ENCODE peak calls at places on chromosome 1, in nine cellular contexts. One of them, this sample, is unnamed.
A peak's percentile ranks its signal among the peaks of the same experiment; 100 is the strongest.

GRCh38 chr1:156813750-156814570 is 2.7 kb downstream of the SH2D2A start:
- DNase-seq in left ventricle myocardium inferior: peak; percentile 67
- DNase-seq in SK-N-DZ: no peak
- DNase-seq in HS-5: no peak
- DNase-seq in activated T-cell treated with anti-CD3 and anti-CD28 coated beads for 1 hour: peak; percentile 64
- DNase-seq in nephron progenitor cell: peak; percentile 65
- DNase-seq in endothelial cell of umbilical vein: peak; percentile 51
- DNase-seq in breast epithelium: peak; percentile 61
- DNase-seq in PC-3: peak; percentile 64
- DNase-seq in this sample: peak; percentile 59

GRCh38 chr1:21909787-21910503 is 27.2 kb downstream of the HSPG2 start:
- DNase-seq in nephron progenitor cell: no peak
- DNase-seq in endothelial cell of umbilical vein: peak; percentile 96
- DNase-seq in PC-3: no peak
- DNase-seq in breast epithelium: no peak
- DNase-seq in activated T-cell treated with anti-CD3 and anti-CD28 coated beads for 1 hour: no peak
- DNase-seq in HS-5: no peak
- DNase-seq in SK-N-DZ: no peak
- DNase-seq in left ventricle myocardium inferior: peak; percentile 78
- DNase-seq in this sample: no peak

GRCh38 chr1:219834247-219834917 is 94.0 kb downstream of the SLC30A10 start:
- DNase-seq in activated T-cell treated with anti-CD3 and anti-CD28 coated beads for 1 hour: no peak
- DNase-seq in PC-3: no peak
- DNase-seq in breast epithelium: no peak
- DNase-seq in endothelial cell of umbilical vein: no peak
- DNase-seq in left ventricle myocardium inferior: no peak
- DNase-seq in SK-N-DZ: no peak
- DNase-seq in nephron progenitor cell: no peak
- DNase-seq in HS-5: no peak
- DNase-seq in this sample: no peak

GRCh38 chr1:150386546-150387080 is 22.7 kb downstream of the RPRD2 start:
- DNase-seq in nephron progenitor cell: no peak
- DNase-seq in endothelial cell of umbilical vein: no peak
- DNase-seq in left ventricle myocardium inferior: no peak
- DNase-seq in HS-5: no peak
- DNase-seq in SK-N-DZ: no peak
- DNase-seq in activated T-cell treated with anti-CD3 and anti-CD28 coated beads for 1 hour: no peak
- DNase-seq in breast epithelium: no peak
- DNase-seq in PC-3: no peak
- DNase-seq in this sample: no peak

GRCh38 chr1:204971700-204972336 is 71.2 kb upstream of the CNTN2 start:
- DNase-seq in breast epithelium: no peak
- DNase-seq in nephron progenitor cell: no peak
- DNase-seq in left ventricle myocardium inferior: no peak
- DNase-seq in PC-3: peak; percentile 81
- DNase-seq in HS-5: peak; percentile 30
- DNase-seq in SK-N-DZ: no peak
- DNase-seq in endothelial cell of umbilical vein: peak; percentile 73
- DNase-seq in activated T-cell treated with anti-CD3 and anti-CD28 coated beads for 1 hour: no peak
- DNase-seq in this sample: no peak

GRCh38 chr1:63012339-63012738 is 228.4 kb downstream of the ATG4C start:
- DNase-seq in left ventricle myocardium inferior: no peak
- DNase-seq in activated T-cell treated with anti-CD3 and anti-CD28 coated beads for 1 hour: no peak
- DNase-seq in PC-3: no peak
- DNase-seq in nephron progenitor cell: no peak
- DNase-seq in endothelial cell of umbilical vein: no peak
- DNase-seq in HS-5: no peak
- DNase-seq in SK-N-DZ: no peak
- DNase-seq in breast epithelium: no peak
- DNase-seq in this sample: no peak

GRCh38 chr1:221816899-221817298 is 75.0 kb upstream of the DUSP10 start:
- DNase-seq in endothelial cell of umbilical vein: no peak
- DNase-seq in left ventricle myocardium inferior: no peak
- DNase-seq in PC-3: peak; percentile 91
- DNase-seq in HS-5: peak; percentile 93
- DNase-seq in SK-N-DZ: no peak
- DNase-seq in breast epithelium: no peak
- DNase-seq in nephron progenitor cell: no peak
- DNase-seq in activated T-cell treated with anti-CD3 and anti-CD28 coated beads for 1 hour: no peak
- DNase-seq in this sample: no peak

GRCh38 chr1:179447489-179447888 is 81.7 kb downstream of the AXDND1 start:
- DNase-seq in left ventricle myocardium inferior: no peak
- DNase-seq in nephron progenitor cell: no peak
- DNase-seq in activated T-cell treated with anti-CD3 and anti-CD28 coated beads for 1 hour: no peak
- DNase-seq in HS-5: no peak
- DNase-seq in endothelial cell of umbilical vein: peak; percentile 4
- DNase-seq in SK-N-DZ: peak; percentile 9
- DNase-seq in PC-3: peak; percentile 49
- DNase-seq in breast epithelium: no peak
- DNase-seq in this sample: no peak

GRCh38 chr1:243917177-243917862 is 67.3 kb upstream of the AKT3 start:
- DNase-seq in breast epithelium: no peak
- DNase-seq in endothelial cell of umbilical vein: peak; percentile 79
- DNase-seq in nephron progenitor cell: peak; percentile 64
- DNase-seq in HS-5: peak; percentile 78
- DNase-seq in left ventricle myocardium inferior: peak; percentile 21
- DNase-seq in SK-N-DZ: peak; percentile 24
- DNase-seq in activated T-cell treated with anti-CD3 and anti-CD28 coated beads for 1 hour: no peak
- DNase-seq in PC-3: peak; percentile 93
- DNase-seq in this sample: no peak

GRCh38 chr1:39943471-39944290 is 11.3 kb upstream of the MFSD2A start:
- DNase-seq in activated T-cell treated with anti-CD3 and anti-CD28 coated beads for 1 hour: no peak
- DNase-seq in left ventricle myocardium inferior: no peak
- DNase-seq in SK-N-DZ: no peak
- DNase-seq in endothelial cell of umbilical vein: no peak
- DNase-seq in PC-3: peak; percentile 79
- DNase-seq in nephron progenitor cell: no peak
- DNase-seq in HS-5: no peak
- DNase-seq in breast epithelium: no peak
- DNase-seq in this sample: no peak

GRCh38 chr1:43653339-43653738 is 3.4 kb downstream of the KDM4A start:
- DNase-seq in SK-N-DZ: no peak
- DNase-seq in PC-3: peak; percentile 47
- DNase-seq in HS-5: no peak
- DNase-seq in breast epithelium: no peak
- DNase-seq in nephron progenitor cell: no peak
- DNase-seq in endothelial cell of umbilical vein: peak; percentile 18
- DNase-seq in activated T-cell treated with anti-CD3 and anti-CD28 coated beads for 1 hour: no peak
- DNase-seq in left ventricle myocardium inferior: no peak
- DNase-seq in this sample: no peak

GRCh38 chr1:222618001-222618879 is at the start of gene MIA3:
- DNase-seq in breast epithelium: peak; percentile 74
- DNase-seq in PC-3: peak; percentile 70
- DNase-seq in left ventricle myocardium inferior: peak; percentile 15
- DNase-seq in HS-5: no peak
- DNase-seq in nephron progenitor cell: peak; percentile 81
- DNase-seq in SK-N-DZ: peak; percentile 10
- DNase-seq in activated T-cell treated with anti-CD3 and anti-CD28 coated beads for 1 hour: peak; percentile 74
- DNase-seq in endothelial cell of umbilical vein: peak; percentile 22
- DNase-seq in this sample: peak; percentile 26

GRCh38 chr1:150065184-150065871 is 2.2 kb upstream of the VPS45 start:
- DNase-seq in PC-3: peak; percentile 52
- DNase-seq in activated T-cell treated with anti-CD3 and anti-CD28 coated beads for 1 hour: no peak
- DNase-seq in SK-N-DZ: no peak
- DNase-seq in nephron progenitor cell: no peak
- DNase-seq in breast epithelium: no peak
- DNase-seq in HS-5: no peak
- DNase-seq in endothelial cell of umbilical vein: no peak
- DNase-seq in left ventricle myocardium inferior: no peak
- DNase-seq in this sample: no peak

GRCh38 chr1:87044840-87045239 is 130.4 kb downstream of the HS2ST1 start:
- DNase-seq in HS-5: no peak
- DNase-seq in endothelial cell of umbilical vein: no peak
- DNase-seq in nephron progenitor cell: no peak
- DNase-seq in activated T-cell treated with anti-CD3 and anti-CD28 coated beads for 1 hour: no peak
- DNase-seq in left ventricle myocardium inferior: no peak
- DNase-seq in PC-3: no peak
- DNase-seq in SK-N-DZ: no peak
- DNase-seq in breast epithelium: no peak
- DNase-seq in this sample: no peak

GRCh38 chr1:228842094-228842775 is 107.0 kb downstream of the RHOU start:
- DNase-seq in endothelial cell of umbilical vein: peak; percentile 69
- DNase-seq in SK-N-DZ: no peak
- DNase-seq in breast epithelium: no peak
- DNase-seq in activated T-cell treated with anti-CD3 and anti-CD28 coated beads for 1 hour: no peak
- DNase-seq in left ventricle myocardium inferior: no peak
- DNase-seq in nephron progenitor cell: no peak
- DNase-seq in HS-5: peak; percentile 45
- DNase-seq in PC-3: peak; percentile 78
- DNase-seq in this sample: no peak

This sample was measured in activated effector memory CD4-positive, alpha-beta T cell treated with Interleukin-2 at 50 U/mL for 16 hours.